ENCODE peak calls at places on chromosomes 5 and 9, in nine cellular contexts. V, U, H, S, O, C, J, Z and F are unnamed samples.

GRCh38 chr9:133103183-133103986 is 17.7 kb downstream of the RALGDS start:
- DNase-seq in V (peak), U (no peak), H (no peak), S (peak), O (peak), C (no peak), J (peak), Z (peak), F (no peak)

GRCh38 chr9:121821326-121821725 is 169.9 kb downstream of the DAB2IP start:
- DNase-seq in V (no peak), U (no peak), H (no peak), S (no peak), O (no peak), C (no peak), J (no peak), Z (no peak), F (no peak)

GRCh38 chr9:113580041-113580953 is 116.8 kb downstream of the RGS3 start:
- DNase-seq in V (peak), U (no peak), H (no peak), S (peak), O (peak), C (peak), J (no peak), Z (peak), F (no peak)

GRCh38 chr5:40680741-40681350 is 1.1 kb downstream of the PTGER4 start:
- DNase-seq in V (peak), U (no peak), H (peak), S (peak), O (peak), C (peak), J (no peak), Z (peak), F (no peak)

GRCh38 chr5:124686239-124687004 is 60.0 kb downstream of the ZNF608 start:
- DNase-seq in V (no peak), U (no peak), H (no peak), S (no peak), O (no peak), C (no peak), J (no peak), Z (no peak), F (no peak)

GRCh38 chr9:22211588-22212360 is 202.7 kb upstream of the CDKN2B start:
- DNase-seq in V (peak), U (no peak), H (no peak), S (no peak), O (no peak), C (no peak), J (peak), Z (no peak), F (peak)

GRCh38 chr9:71755230-71755629 is 13.1 kb downstream of the CEMIP2 start:
- DNase-seq in V (no peak), U (no peak), H (no peak), S (no peak), O (no peak), C (no peak), J (no peak), Z (no peak), F (no peak)

GRCh38 chr9:78592866-78593265 is 295.9 kb downstream of the PSAT1 start:
- DNase-seq in V (no peak), U (no peak), H (no peak), S (no peak), O (no peak), C (no peak), J (no peak), Z (no peak), F (no peak)

GRCh38 chr5:155050384-155051019 is 36.9 kb downstream of the KIF4B start:
- DNase-seq in V (no peak), U (no peak), H (peak), S (no peak), O (no peak), C (no peak), J (no peak), Z (no peak), F (no peak)

GRCh38 chr5:164433471-164433870 is 928.1 kb downstream of the MAT2B start:
- DNase-seq in V (no peak), U (no peak), H (no peak), S (no peak), O (no peak), C (no peak), J (no peak), Z (no peak), F (no peak)

GRCh38 chr5:82684153-82684552 is 393.0 kb downstream of the TMEM167A start:
- DNase-seq in V (no peak), U (no peak), H (no peak), S (no peak), O (no peak), C (no peak), J (no peak), Z (peak), F (no peak)

GRCh38 chr9:89440548-89440947 is 57.4 kb downstream of the SEMA4D start:
- DNase-seq in V (no peak), U (no peak), H (no peak), S (peak), O (no peak), C (no peak), J (no peak), Z (peak), F (no peak)

GRCh38 chr5:4199036-4199435 is 603.4 kb downstream of the IRX1 start:
- DNase-seq in V (no peak), U (no peak), H (peak), S (no peak), O (no peak), C (no peak), J (no peak), Z (no peak), F (no peak)

GRCh38 chr9:12878342-12878978 is 103.6 kb downstream of the LURAP1L start:
- DNase-seq in V (no peak), U (no peak), H (peak), S (no peak), O (no peak), C (no peak), J (no peak), Z (no peak), F (no peak)

GRCh38 chr5:168790691-168791230 is 211.6 kb upstream of the PANK3 start:
- DNase-seq in V (no peak), U (no peak), H (no peak), S (no peak), O (no peak), C (no peak), J (no peak), Z (no peak), F (no peak)

GRCh38 chr5:134920848-134921575 is 16.1 kb downstream of the PCBD2 start:
- DNase-seq in V (no peak), U (no peak), H (no peak), S (no peak), O (no peak), C (no peak), J (no peak), Z (no peak), F (no peak)

GRCh38 chr9:131885144-131885609 is 145.3 kb upstream of the RAPGEF1 start:
- DNase-seq in V (peak), U (peak), H (no peak), S (peak), O (no peak), C (no peak), J (no peak), Z (no peak), F (no peak)

GRCh38 chr5:23269981-23270380 is 237.4 kb upstream of the PRDM9 start:
- DNase-seq in V (no peak), U (no peak), H (no peak), S (no peak), O (no peak), C (no peak), J (peak), Z (no peak), F (no peak)

GRCh38 chr9:86135374-86135773 is 36.0 kb upstream of the GOLM1 start:
- DNase-seq in V (no peak), U (no peak), H (no peak), S (no peak), O (no peak), C (no peak), J (no peak), Z (no peak), F (no peak)

GRCh38 chr5:34411470-34412346 is 244.4 kb upstream of the RAI14 start:
- DNase-seq in V (no peak), U (no peak), H (peak), S (no peak), O (no peak), C (no peak), J (no peak), Z (no peak), F (peak)